ENCODE peak calls at places on chromosomes 3 and 15, in six cellular contexts. Q is fibroblast of mammary gland, E is kidney, R is heart right ventricle, W is transverse colon, O is dorsolateral prefrontal cortex. S is an unnamed sample.
A peak's percentile ranks its signal among the peaks of the same experiment; 100 is the strongest.

GRCh38 chr3:186971578-186971977 is 41.3 kb downstream of the ST6GAL1 start:
- DNase-seq in R (no peak), Q (no peak), E (no peak), O (no peak), W (no peak), S (no peak)

GRCh38 chr15:41235929-41236328 is 4.9 kb downstream of the CHP1 start:
- DNase-seq in O (no peak), Q (no peak), R (no peak), E (no peak), W (no peak), S (no peak)

GRCh38 chr3:139757448-139758030 is 79.8 kb upstream of the NMNAT3 start:
- DNase-seq in Q (no peak), R (no peak), W (no peak), E (no peak), O (no peak), S (no peak)

GRCh38 chr15:96327155-96327741 is 3.3 kb upstream of the NR2F2 start:
- DNase-seq in E (no peak), R (no peak), O (no peak), Q (peak; percentile 92), W (no peak), S (no peak)

GRCh38 chr15:91465696-91466095 is 365.6 kb downstream of the SV2B start:
- DNase-seq in E (no peak), R (no peak), O (no peak), Q (no peak), W (peak; percentile 40), S (no peak)

GRCh38 chr3:9012521-9012920 is 49.2 kb upstream of the RAD18 start:
- DNase-seq in W (no peak), O (no peak), E (no peak), Q (no peak), R (no peak), S (no peak)

GRCh38 chr3:38782148-38782547 is 33.9 kb downstream of the SCN10A start:
- DNase-seq in R (no peak), E (no peak), Q (peak; percentile 4), W (no peak), O (no peak), S (no peak)

GRCh38 chr3:185824051-185824466 is 783 bp downstream of the IGF2BP2 start:
- DNase-seq in W (peak; percentile 32), E (peak; percentile 69), O (no peak), Q (no peak), R (peak; percentile 21), S (no peak)

GRCh38 chr15:90340345-90340744 is 11.7 kb upstream of the ZNF774 start:
- DNase-seq in R (no peak), Q (no peak), O (no peak), W (peak; percentile 78), E (no peak), S (no peak)

GRCh38 chr3:127012091-127012490 is 29.2 kb downstream of the PLXNA1 start:
- DNase-seq in R (no peak), Q (peak; percentile 56), E (no peak), W (no peak), O (no peak), S (no peak)

GRCh38 chr3:171028779-171029232 is 2.3 kb upstream of the SLC2A2 start:
- DNase-seq in O (no peak), E (no peak), R (peak; percentile 13), W (no peak), Q (peak; percentile 95), S (no peak)

GRCh38 chr3:151107701-151108100 is 22.2 kb downstream of the MED12L start:
- DNase-seq in O (no peak), W (no peak), Q (no peak), E (no peak), R (no peak), S (no peak)

GRCh38 chr3:3307491-3307890 is 128.0 kb upstream of the CRBN start:
- DNase-seq in O (no peak), R (no peak), E (no peak), Q (no peak), W (no peak), S (no peak)

GRCh38 chr3:150519026-150519425 is 27.3 kb downstream of the SERP1 start:
- DNase-seq in O (no peak), E (no peak), Q (no peak), R (no peak), W (peak; percentile 62), S (no peak)

GRCh38 chr3:107222927-107223326 is 154.3 kb upstream of the CCDC54 start:
- DNase-seq in R (no peak), E (no peak), Q (peak; percentile 78), W (no peak), O (no peak), S (no peak)

GRCh38 chr3:158847466-158847849 is 45.6 kb downstream of the MFSD1 start:
- DNase-seq in O (peak; percentile 47), Q (peak; percentile 32), R (no peak), W (no peak), E (no peak), S (no peak)

GRCh38 chr3:98839846-98840245 is 61.6 kb downstream of the DCBLD2 start:
- DNase-seq in Q (no peak), R (no peak), O (no peak), W (no peak), E (no peak), S (no peak)

GRCh38 chr3:52253314-52254260 is 8.0 kb downstream of the PPM1M start:
- DNase-seq in Q (no peak), R (no peak), E (peak; percentile 87), W (peak; percentile 68), O (peak; percentile 86), S (no peak)

GRCh38 chr3:5442106-5442785 is 254.7 kb downstream of the EDEM1 start:
- DNase-seq in E (no peak), R (no peak), W (no peak), Q (no peak), O (no peak), S (no peak)

GRCh38 chr15:52067545-52067926 is 45.0 kb downstream of the BCL2L10 start:
- DNase-seq in O (no peak), E (no peak), W (no peak), R (no peak), Q (no peak), S (no peak)

GRCh38 chr15:74192751-74193150 is 9.8 kb downstream of the STRA6 start:
- DNase-seq in Q (no peak), O (no peak), R (no peak), W (no peak), E (no peak), S (no peak)

GRCh38 chr15:74838746-74839525 is 4.0 kb downstream of the ULK3 start:
- DNase-seq in Q (no peak), W (no peak), R (no peak), O (no peak), E (no peak), S (no peak)

GRCh38 chr3:43855674-43856299 is 165.0 kb downstream of the ABHD5 start:
- DNase-seq in E (no peak), R (peak; percentile 40), O (peak; percentile 74), W (peak; percentile 70), Q (peak; percentile 76), S (peak; percentile 61)

GRCh38 chr15:59396660-59397059 is 24.0 kb upstream of the MYO1E start:
- DNase-seq in O (no peak), E (no peak), R (no peak), W (no peak), Q (no peak), S (no peak)

GRCh38 chr3:39378092-39378491 is 5.1 kb upstream of the SLC25A38 start:
- DNase-seq in Q (peak; percentile 33), O (no peak), W (peak; percentile 78), R (no peak), E (no peak), S (no peak)

GRCh38 chr3:149388714-149389417 is 11.4 kb upstream of the TM4SF1 start:
- DNase-seq in R (no peak), E (no peak), W (no peak), O (no peak), Q (no peak), S (no peak)

DNA sequence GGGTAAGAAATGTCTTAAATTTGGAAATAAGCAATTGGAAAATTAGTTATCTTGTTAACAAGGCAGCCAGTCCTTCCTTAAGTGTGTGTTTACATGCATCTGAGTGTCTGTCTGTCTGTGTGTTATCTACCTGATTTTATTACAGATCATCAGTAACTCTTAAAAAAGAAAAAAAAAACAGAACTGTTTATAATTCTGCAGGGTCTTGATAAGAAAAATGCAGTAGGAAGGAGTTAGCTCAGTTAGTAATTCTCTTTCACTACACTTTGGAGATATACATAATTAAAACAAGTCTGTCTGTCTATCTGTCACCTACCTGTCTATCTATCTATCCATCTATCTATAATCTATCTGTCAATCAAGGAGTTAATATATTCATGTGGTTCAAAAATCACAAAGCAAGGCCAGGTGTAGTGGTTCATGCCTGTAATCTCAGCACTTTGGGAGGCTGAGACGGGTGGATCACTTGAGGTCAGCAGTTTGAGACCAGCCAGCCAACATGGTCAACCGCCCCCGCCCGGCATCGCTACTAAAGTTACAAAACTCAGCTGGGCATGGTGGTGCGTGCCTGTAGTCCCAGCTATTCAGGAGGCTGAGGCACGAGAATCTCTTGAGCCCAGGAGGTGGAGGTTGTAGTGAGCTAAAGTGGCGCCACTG is 135.5 kb upstream of the SGO1 start:
- DNase-seq in W (no peak), R (no peak), O (no peak), E (no peak), Q (no peak), S (no peak)
- TF ChIP-seq CTCF in W (no peak), R (no peak), O (no peak), E (no peak), Q (no peak), S (no peak)

GRCh38 chr3:160725326-160725725 is 30.7 kb upstream of the PPM1L start:
- DNase-seq in R (no peak), W (no peak), Q (no peak), O (no peak), E (no peak), S (no peak)
- TF ChIP-seq CTCF in R (no peak), W (no peak), Q (no peak), O (no peak), E (no peak), S (no peak)

GRCh38 chr3:133249490-133249889 is 150.4 kb upstream of the BFSP2 start:
- DNase-seq in O (no peak), W (no peak), E (no peak), R (no peak), Q (no peak), S (no peak)
- TF ChIP-seq CTCF in O (no peak), W (no peak), E (no peak), R (no peak), Q (no peak), S (no peak)

GRCh38 chr3:125055165-125055912 is 458 bp downstream of the HEG1 start:
- DNase-seq in E (peak; percentile 81), O (no peak), R (no peak), W (no peak), Q (no peak), S (peak; percentile 66)
- TF ChIP-seq CTCF in E (no peak), O (no peak), R (no peak), W (no peak), Q (no peak), S (no peak)

DNA sequence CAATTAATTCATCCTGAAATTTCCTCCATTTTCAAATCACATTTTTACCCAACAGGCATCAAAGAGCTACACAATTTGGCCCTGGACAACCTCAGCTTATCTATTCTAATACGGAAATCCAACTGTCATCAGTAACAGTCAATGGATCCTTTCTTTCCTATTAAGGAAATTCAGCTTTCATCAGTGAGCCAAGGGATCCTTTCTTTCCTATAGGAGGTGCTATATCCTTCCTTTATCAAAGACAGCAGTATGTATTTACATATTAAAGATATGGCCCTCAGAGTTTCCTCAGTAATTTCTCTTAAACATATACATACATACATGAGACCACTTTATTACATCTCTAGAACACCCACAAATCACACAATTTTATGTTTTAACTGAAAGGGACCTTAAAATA is 10.1 kb downstream of the DHX36 start:
- DNase-seq in W (no peak), E (no peak), Q (no peak), O (no peak), R (no peak), S (no peak)
- TF ChIP-seq CTCF in W (no peak), E (no peak), Q (no peak), O (no peak), R (no peak), S (no peak)